ENCODE peak calls at places on chromosomes 6 and 20, in four cellular contexts. One of them, this sample, is unnamed.

GRCh38 chr20:63060057-63060991 is 53.6 kb upstream of the BHLHE23 start:
- DNase-seq in T follicular helper cell: no peak
- DNase-seq in psoas muscle: no peak
- DNase-seq in iPS-NIHi11: no peak
- DNase-seq in this sample: peak; percentile 33

GRCh38 chr6:130886965-130887364 is 59.8 kb downstream of the SMLR1 start:
- DNase-seq in T follicular helper cell: no peak
- DNase-seq in iPS-NIHi11: no peak
- DNase-seq in psoas muscle: no peak
- DNase-seq in this sample: no peak

GRCh38 chr6:136230219-136230980 is 19.7 kb downstream of the MTFR2 start:
- DNase-seq in psoas muscle: no peak
- DNase-seq in iPS-NIHi11: no peak
- DNase-seq in T follicular helper cell: no peak
- DNase-seq in this sample: no peak

GRCh38 chr20:24469116-24470030 is at the start of gene SYNDIG1:
- DNase-seq in iPS-NIHi11: peak; percentile 80
- DNase-seq in psoas muscle: no peak
- DNase-seq in T follicular helper cell: no peak
- DNase-seq in this sample: peak; percentile 78

GRCh38 chr6:135323979-135324378 is 142.9 kb downstream of the MYB start:
- DNase-seq in T follicular helper cell: no peak
- DNase-seq in psoas muscle: no peak
- DNase-seq in iPS-NIHi11: no peak
- DNase-seq in this sample: no peak

GRCh38 chr6:132830236-132830799 is 15.9 kb downstream of the RPS12 start:
- DNase-seq in T follicular helper cell: no peak
- DNase-seq in psoas muscle: no peak
- DNase-seq in iPS-NIHi11: peak; percentile 29
- DNase-seq in this sample: no peak

GRCh38 chr6:68911811-68912210 is 276.7 kb downstream of the ADGRB3 start:
- DNase-seq in T follicular helper cell: no peak
- DNase-seq in psoas muscle: no peak
- DNase-seq in iPS-NIHi11: no peak
- DNase-seq in this sample: no peak

GRCh38 chr6:163460307-163460782 is 45.8 kb downstream of the QKI start:
- DNase-seq in iPS-NIHi11: no peak
- DNase-seq in T follicular helper cell: no peak
- DNase-seq in psoas muscle: no peak
- DNase-seq in this sample: no peak

GRCh38 chr6:44670146-44670545 is 282.6 kb downstream of the CDC5L start:
- DNase-seq in psoas muscle: no peak
- DNase-seq in T follicular helper cell: no peak
- DNase-seq in iPS-NIHi11: no peak
- DNase-seq in this sample: no peak

GRCh38 chr6:140071601-140072062 is 697.2 kb upstream of the CITED2 start:
- DNase-seq in iPS-NIHi11: no peak
- DNase-seq in psoas muscle: no peak
- DNase-seq in T follicular helper cell: no peak
- DNase-seq in this sample: no peak

GRCh38 chr20:20691477-20691863 is 21.0 kb downstream of the RALGAPA2 start:
- DNase-seq in T follicular helper cell: no peak
- DNase-seq in iPS-NIHi11: no peak
- DNase-seq in psoas muscle: no peak
- DNase-seq in this sample: no peak

GRCh38 chr6:116145786-116146675 is 20.1 kb upstream of the COL10A1 start:
- DNase-seq in iPS-NIHi11: no peak
- DNase-seq in T follicular helper cell: no peak
- DNase-seq in psoas muscle: no peak
- DNase-seq in this sample: no peak

GRCh38 chr6:11381801-11382513 is 149.5 kb upstream of the NEDD9 start:
- DNase-seq in psoas muscle: no peak
- DNase-seq in iPS-NIHi11: no peak
- DNase-seq in T follicular helper cell: peak; percentile 52
- DNase-seq in this sample: no peak

GRCh38 chr6:156781882-156782631 is 4.9 kb downstream of the ARID1B start:
- DNase-seq in iPS-NIHi11: no peak
- DNase-seq in psoas muscle: no peak
- DNase-seq in T follicular helper cell: no peak
- DNase-seq in this sample: no peak

GRCh38 chr20:63135411-63135810 is 80.5 kb downstream of the YTHDF1 start:
- DNase-seq in psoas muscle: no peak
- DNase-seq in T follicular helper cell: no peak
- DNase-seq in iPS-NIHi11: peak; percentile 72
- DNase-seq in this sample: peak; percentile 8

GRCh38 chr6:157469378-157469777 is 88.4 kb downstream of the ZDHHC14 start:
- DNase-seq in T follicular helper cell: no peak
- DNase-seq in psoas muscle: no peak
- DNase-seq in iPS-NIHi11: no peak
- DNase-seq in this sample: no peak

GRCh38 chr6:90397929-90398674 is 101.5 kb upstream of the BACH2 start:
- DNase-seq in iPS-NIHi11: no peak
- DNase-seq in psoas muscle: no peak
- DNase-seq in T follicular helper cell: peak; percentile 54
- DNase-seq in this sample: no peak

GRCh38 chr6:144262470-144263369 is 22.4 kb upstream of the UTRN start:
- DNase-seq in iPS-NIHi11: no peak
- DNase-seq in T follicular helper cell: no peak
- DNase-seq in psoas muscle: no peak
- DNase-seq in this sample: no peak

GRCh38 chr6:82015043-82015442 is 232.5 kb downstream of the IBTK start:
- DNase-seq in T follicular helper cell: no peak
- DNase-seq in iPS-NIHi11: no peak
- DNase-seq in psoas muscle: no peak
- DNase-seq in this sample: no peak

GRCh38 chr6:34465551-34466241 is at the start of gene PACSIN1:
- DNase-seq in psoas muscle: no peak
- DNase-seq in iPS-NIHi11: peak; percentile 90
- DNase-seq in T follicular helper cell: no peak
- DNase-seq in this sample: peak; percentile 63

GRCh38 chr20:15814903-15815302 is 758.3 kb downstream of the KIF16B start:
- DNase-seq in psoas muscle: no peak
- DNase-seq in iPS-NIHi11: no peak
- DNase-seq in T follicular helper cell: no peak
- DNase-seq in this sample: no peak

GRCh38 chr6:72551470-72551869 is 70.4 kb upstream of the KCNQ5 start:
- DNase-seq in psoas muscle: no peak
- DNase-seq in T follicular helper cell: no peak
- DNase-seq in iPS-NIHi11: no peak
- DNase-seq in this sample: no peak

GRCh38 chr6:23855497-23856116 is 270.4 kb upstream of the NRSN1 start:
- DNase-seq in iPS-NIHi11: no peak
- DNase-seq in T follicular helper cell: no peak
- DNase-seq in psoas muscle: no peak
- DNase-seq in this sample: peak; percentile 35

GRCh38 chr6:53441761-53442160 is 93.0 kb upstream of the ELOVL5 start:
- DNase-seq in T follicular helper cell: no peak
- DNase-seq in iPS-NIHi11: no peak
- DNase-seq in psoas muscle: no peak
- DNase-seq in this sample: no peak

GRCh38 chr6:36127462-36128016 is 2.8 kb upstream of the MAPK13 start:
- DNase-seq in T follicular helper cell: no peak
- DNase-seq in psoas muscle: peak; percentile 72
- DNase-seq in iPS-NIHi11: no peak
- DNase-seq in this sample: peak; percentile 71

GRCh38 chr6:27234576-27234975 is 12.9 kb upstream of the PRSS16 start:
- DNase-seq in T follicular helper cell: no peak
- DNase-seq in psoas muscle: no peak
- DNase-seq in iPS-NIHi11: no peak
- DNase-seq in this sample: no peak

GRCh38 chr6:21109421-21110178 is 484.0 kb upstream of the SOX4 start:
- DNase-seq in T follicular helper cell: no peak
- DNase-seq in iPS-NIHi11: no peak
- DNase-seq in psoas muscle: no peak
- DNase-seq in this sample: no peak

GRCh38 chr20:25281541-25281991 is 33.7 kb downstream of the PYGB start:
- DNase-seq in T follicular helper cell: no peak
- DNase-seq in iPS-NIHi11: no peak
- DNase-seq in psoas muscle: peak; percentile 47
- DNase-seq in this sample: peak; percentile 49

GRCh38 chr6:70396796-70397729 is 16.2 kb upstream of the FAM135A start:
- DNase-seq in iPS-NIHi11: no peak
- DNase-seq in psoas muscle: no peak
- DNase-seq in T follicular helper cell: no peak
- DNase-seq in this sample: no peak

GRCh38 chr6:125310994-125311649 is 9.4 kb upstream of the HDDC2 start:
- DNase-seq in T follicular helper cell: no peak
- DNase-seq in psoas muscle: no peak
- DNase-seq in iPS-NIHi11: peak; percentile 48
- DNase-seq in this sample: no peak

GRCh38 chr6:134840086-134840485 is 109.8 kb downstream of the ALDH8A1 start:
- DNase-seq in T follicular helper cell: no peak
- DNase-seq in psoas muscle: no peak
- DNase-seq in iPS-NIHi11: no peak
- DNase-seq in this sample: no peak

GRCh38 chr6:31356216-31356945 is 598 bp downstream of the HLA-B start:
- DNase-seq in iPS-NIHi11: no peak
- DNase-seq in T follicular helper cell: no peak
- DNase-seq in psoas muscle: peak; percentile 46
- DNase-seq in this sample: peak; percentile 84

GRCh38 chr6:157285422-157285779 is 37.9 kb downstream of the TMEM242 start:
- DNase-seq in T follicular helper cell: no peak
- DNase-seq in psoas muscle: no peak
- DNase-seq in iPS-NIHi11: no peak
- DNase-seq in this sample: no peak

GRCh38 chr6:143564484-143565017 is 53.0 kb upstream of the FUCA2 start:
- DNase-seq in psoas muscle: no peak
- DNase-seq in T follicular helper cell: no peak
- DNase-seq in iPS-NIHi11: no peak
- DNase-seq in this sample: peak; percentile 60

GRCh38 chr6:161079566-161080262 is 88.1 kb downstream of the MAP3K4 start:
- DNase-seq in T follicular helper cell: peak; percentile 45
- DNase-seq in iPS-NIHi11: no peak
- DNase-seq in psoas muscle: no peak
- DNase-seq in this sample: peak; percentile 19

This sample was measured in right cardiac atrium.